ENCODE peak calls at places on chromosome 4, in nine cellular contexts. V is GF-D8; E is activated CD4-positive, CD25-positive, alpha-beta regulatory T cell; N is activated T-helper 1 cell treated with anti-CD3 and anti-CD28 coated beads, Interleukin-2, amount 50 U/mL, for 16 hours; P is esophagus muscularis mucosa; R is endothelial cell of umbilical vein; Q is amniotic stem cell; I is germinal center; D is hepatic stellate cell. S is an unnamed sample.

GRCh38 chr4:173590697-173591096 is 60.7 kb upstream of the HAND2 start:
- DNase-seq in V (no peak), E (no peak), N (no peak), P (no peak), R (no peak), Q (no peak), I (no peak), D (no peak), S (no peak)

GRCh38 chr4:90403781-90404180 is 276.6 kb downstream of the CCSER1 start:
- DNase-seq in V (no peak), E (no peak), N (no peak), P (no peak), R (no peak), Q (no peak), I (no peak), D (peak; percentile 4), S (no peak)

GRCh38 chr4:8336412-8337075 is 67.0 kb downstream of the HTRA3 start:
- DNase-seq in V (no peak), E (no peak), N (no peak), P (no peak), R (no peak), Q (no peak), I (no peak), D (no peak), S (no peak)

GRCh38 chr4:30870513-30870912 is 150.3 kb downstream of the PCDH7 start:
- DNase-seq in V (no peak), E (no peak), N (no peak), P (no peak), R (no peak), Q (no peak), I (no peak), D (no peak), S (no peak)

GRCh38 chr4:185754961-185755360 is 57.0 kb downstream of the SORBS2 start:
- DNase-seq in V (no peak), E (no peak), N (no peak), P (peak; percentile 87), R (no peak), Q (no peak), I (no peak), D (no peak), S (no peak)

GRCh38 chr4:157128395-157128794 is 52.4 kb downstream of the GLRB start:
- DNase-seq in V (no peak), E (no peak), N (no peak), P (no peak), R (peak; percentile 74), Q (peak; percentile 23), I (no peak), D (peak; percentile 5), S (no peak)

GRCh38 chr4:141900841-141901240 is 264.5 kb downstream of the IL15 start:
- DNase-seq in V (no peak), E (no peak), N (no peak), P (no peak), R (no peak), Q (no peak), I (no peak), D (no peak), S (no peak)

GRCh38 chr4:158769175-158769831 is 477 bp downstream of the FNIP2 start:
- DNase-seq in V (no peak), E (peak; percentile 9), N (peak; percentile 19), P (no peak), R (peak; percentile 40), Q (no peak), I (peak; percentile 5), D (peak; percentile 34), S (peak; percentile 19)

GRCh38 chr4:10866691-10867090 is 182.1 kb upstream of the CLNK start:
- DNase-seq in V (no peak), E (no peak), N (no peak), P (no peak), R (no peak), Q (no peak), I (no peak), D (no peak), S (no peak)

GRCh38 chr4:183147983-183148382 is 48.9 kb downstream of the WWC2 start:
- DNase-seq in V (no peak), E (no peak), N (no peak), P (no peak), R (no peak), Q (no peak), I (no peak), D (no peak), S (no peak)

GRCh38 chr4:1547131-1547862 is 136.8 kb downstream of the FAM53A start:
- DNase-seq in V (no peak), E (no peak), N (no peak), P (no peak), R (peak; percentile 12), Q (no peak), I (no peak), D (no peak), S (no peak)

GRCh38 chr4:150337709-150338108 is 244.2 kb upstream of the MAB21L2 start:
- DNase-seq in V (no peak), E (no peak), N (no peak), P (no peak), R (no peak), Q (no peak), I (no peak), D (peak; percentile 16), S (no peak)

GRCh38 chr4:113837397-113837796 is 75.9 kb upstream of the CAMK2D start:
- DNase-seq in V (peak; percentile 61), E (no peak), N (no peak), P (no peak), R (peak; percentile 51), Q (peak; percentile 61), I (peak; percentile 13), D (peak; percentile 4), S (peak; percentile 0)

GRCh38 chr4:2266181-2266580 is 4.3 kb upstream of the MXD4 start:
- DNase-seq in V (no peak), E (no peak), N (no peak), P (no peak), R (no peak), Q (no peak), I (no peak), D (peak; percentile 79), S (no peak)

GRCh38 chr4:3419836-3420605 is 21.7 kb upstream of the HGFAC start:
- DNase-seq in V (no peak), E (no peak), N (no peak), P (no peak), R (no peak), Q (no peak), I (no peak), D (no peak), S (no peak)

GRCh38 chr4:139887962-139888735 is 222.5 kb downstream of the MGST2 start:
- DNase-seq in V (no peak), E (no peak), N (no peak), P (peak; percentile 84), R (no peak), Q (no peak), I (peak; percentile 57), D (no peak), S (no peak)

S was measured in A549.